ENCODE peak calls at places on chromosome 16, in six cellular contexts. One of them, this sample, is unnamed.
A peak's percentile ranks its signal among the peaks of the same experiment; 100 is the strongest.

GRCh38 chr16:678858-679807 is 1.1 kb upstream of the STUB1 start:
- DNase-seq in HepG2: peak; percentile 74
- DNase-seq in H1: peak; percentile 79
- DNase-seq in SK-N-SH: peak; percentile 91
- DNase-seq in K562: peak; percentile 88
- DNase-seq in GM12878: no peak
- DNase-seq in this sample: peak; percentile 30

GRCh38 chr16:57383276-57384247 is 11.3 kb downstream of the CX3CL1 start:
- DNase-seq in HepG2: peak; percentile 44
- DNase-seq in H1: no peak
- DNase-seq in SK-N-SH: no peak
- DNase-seq in K562: no peak
- DNase-seq in GM12878: no peak
- DNase-seq in this sample: peak; percentile 36

GRCh38 chr16:2584742-2585650 is 47.2 kb downstream of the PDPK1 start:
- DNase-seq in HepG2: no peak
- DNase-seq in H1: no peak
- DNase-seq in SK-N-SH: no peak
- DNase-seq in K562: no peak
- DNase-seq in GM12878: no peak
- DNase-seq in this sample: peak; percentile 16

GRCh38 chr16:5468488-5468887 is 370.9 kb upstream of the EEF2KMT start:
- DNase-seq in HepG2: no peak
- DNase-seq in H1: no peak
- DNase-seq in SK-N-SH: no peak
- DNase-seq in K562: no peak
- DNase-seq in GM12878: no peak
- DNase-seq in this sample: no peak

GRCh38 chr16:50340578-50340977 is 28.2 kb downstream of the BRD7 start:
- DNase-seq in HepG2: no peak
- DNase-seq in H1: no peak
- DNase-seq in SK-N-SH: no peak
- DNase-seq in K562: no peak
- DNase-seq in GM12878: no peak
- DNase-seq in this sample: peak; percentile 76

GRCh38 chr16:4693956-4694663 is 748 bp downstream of the NUDT16L1 start:
- DNase-seq in HepG2: no peak
- DNase-seq in H1: no peak
- DNase-seq in SK-N-SH: peak; percentile 89
- DNase-seq in K562: peak; percentile 55
- DNase-seq in GM12878: no peak
- DNase-seq in this sample: peak; percentile 38

GRCh38 chr16:79895917-79896203 is 295.3 kb upstream of the MAF start:
- DNase-seq in HepG2: no peak
- DNase-seq in H1: no peak
- DNase-seq in SK-N-SH: no peak
- DNase-seq in K562: no peak
- DNase-seq in GM12878: no peak
- DNase-seq in this sample: no peak

GRCh38 chr16:29230671-29231091 is 175.8 kb downstream of the NPIPB11 start:
- DNase-seq in HepG2: no peak
- DNase-seq in H1: peak; percentile 72
- DNase-seq in SK-N-SH: no peak
- DNase-seq in K562: peak; percentile 8
- DNase-seq in GM12878: no peak
- DNase-seq in this sample: peak; percentile 58

GRCh38 chr16:54526916-54527315 is 240.3 kb upstream of the IRX3 start:
- DNase-seq in HepG2: no peak
- DNase-seq in H1: no peak
- DNase-seq in SK-N-SH: no peak
- DNase-seq in K562: no peak
- DNase-seq in GM12878: no peak
- DNase-seq in this sample: no peak

GRCh38 chr16:27179500-27180072 is 23.7 kb upstream of the KDM8 start:
- DNase-seq in HepG2: peak; percentile 72
- DNase-seq in H1: peak; percentile 96
- DNase-seq in SK-N-SH: peak; percentile 77
- DNase-seq in K562: peak; percentile 85
- DNase-seq in GM12878: peak; percentile 55
- DNase-seq in this sample: peak; percentile 47

GRCh38 chr16:13453325-13453724 is 466.6 kb upstream of the ERCC4 start:
- DNase-seq in HepG2: no peak
- DNase-seq in H1: no peak
- DNase-seq in SK-N-SH: no peak
- DNase-seq in K562: no peak
- DNase-seq in GM12878: no peak
- DNase-seq in this sample: no peak

GRCh38 chr16:3004781-3005284 is 7.9 kb upstream of the CLDN9 start:
- DNase-seq in HepG2: peak; percentile 65
- DNase-seq in H1: no peak
- DNase-seq in SK-N-SH: peak; percentile 58
- DNase-seq in K562: peak; percentile 85
- DNase-seq in GM12878: no peak
- DNase-seq in this sample: no peak

GRCh38 chr16:61007694-61008093 is 1028.5 kb downstream of the CDH8 start:
- DNase-seq in HepG2: peak; percentile 4
- DNase-seq in H1: no peak
- DNase-seq in SK-N-SH: no peak
- DNase-seq in K562: no peak
- DNase-seq in GM12878: no peak
- DNase-seq in this sample: no peak

GRCh38 chr16:64311241-64311640 is 810.6 kb downstream of the CDH11 start:
- DNase-seq in HepG2: no peak
- DNase-seq in H1: no peak
- DNase-seq in SK-N-SH: no peak
- DNase-seq in K562: no peak
- DNase-seq in GM12878: no peak
- DNase-seq in this sample: no peak

GRCh38 chr16:17199135-17199534 is 271.6 kb downstream of the XYLT1 start:
- DNase-seq in HepG2: no peak
- DNase-seq in H1: no peak
- DNase-seq in SK-N-SH: no peak
- DNase-seq in K562: no peak
- DNase-seq in GM12878: no peak
- DNase-seq in this sample: no peak

GRCh38 chr16:55488306-55488705 is 9.3 kb downstream of the MMP2 start:
- DNase-seq in HepG2: no peak
- DNase-seq in H1: no peak
- DNase-seq in SK-N-SH: no peak
- DNase-seq in K562: no peak
- DNase-seq in GM12878: no peak
- DNase-seq in this sample: no peak

GRCh38 chr16:29839822-29840221 is 19.6 kb downstream of the MVP start:
- DNase-seq in HepG2: no peak
- DNase-seq in H1: no peak
- DNase-seq in SK-N-SH: no peak
- DNase-seq in K562: no peak
- DNase-seq in GM12878: no peak
- DNase-seq in this sample: no peak

GRCh38 chr16:58063377-58064076 is 38.0 kb downstream of the MMP15 start:
- DNase-seq in HepG2: no peak
- DNase-seq in H1: no peak
- DNase-seq in SK-N-SH: no peak
- DNase-seq in K562: no peak
- DNase-seq in GM12878: no peak
- DNase-seq in this sample: no peak

GRCh38 chr16:4511441-4512082 is 27.0 kb downstream of the CDIP1 start:
- DNase-seq in HepG2: peak; percentile 60
- DNase-seq in H1: peak; percentile 91
- DNase-seq in SK-N-SH: peak; percentile 77
- DNase-seq in K562: peak; percentile 43
- DNase-seq in GM12878: no peak
- DNase-seq in this sample: peak; percentile 39

GRCh38 chr16:4351880-4352279 is 759 bp upstream of the PAM16 start:
- DNase-seq in HepG2: peak; percentile 46
- DNase-seq in H1: no peak
- DNase-seq in SK-N-SH: no peak
- DNase-seq in K562: peak; percentile 30
- DNase-seq in GM12878: no peak
- DNase-seq in this sample: peak; percentile 57

GRCh38 chr16:57349212-57350031 is 9.2 kb upstream of the CCL22 start:
- DNase-seq in HepG2: no peak
- DNase-seq in H1: no peak
- DNase-seq in SK-N-SH: no peak
- DNase-seq in K562: no peak
- DNase-seq in GM12878: peak; percentile 44
- DNase-seq in this sample: no peak

GRCh38 chr16:5604770-5605169 is 507.2 kb upstream of the EEF2KMT start:
- DNase-seq in HepG2: peak; percentile 23
- DNase-seq in H1: no peak
- DNase-seq in SK-N-SH: peak; percentile 53
- DNase-seq in K562: peak; percentile 38
- DNase-seq in GM12878: no peak
- DNase-seq in this sample: no peak

GRCh38 chr16:30858829-30859423 is 35.0 kb downstream of the BCL7C start:
- DNase-seq in HepG2: peak; percentile 52
- DNase-seq in H1: no peak
- DNase-seq in SK-N-SH: no peak
- DNase-seq in K562: no peak
- DNase-seq in GM12878: no peak
- DNase-seq in this sample: no peak

GRCh38 chr16:58733671-58734458 is at the start of gene GOT2:
- DNase-seq in HepG2: peak; percentile 84
- DNase-seq in H1: peak; percentile 93
- DNase-seq in SK-N-SH: peak; percentile 94
- DNase-seq in K562: peak; percentile 92
- DNase-seq in GM12878: peak; percentile 43
- DNase-seq in this sample: peak; percentile 79

GRCh38 chr16:27770271-27771196 is 220.6 kb downstream of the KATNIP start:
- DNase-seq in HepG2: no peak
- DNase-seq in H1: no peak
- DNase-seq in SK-N-SH: no peak
- DNase-seq in K562: no peak
- DNase-seq in GM12878: no peak
- DNase-seq in this sample: no peak

GRCh38 chr16:30715777-30716445 is 16.9 kb downstream of the SRCAP start:
- DNase-seq in HepG2: no peak
- DNase-seq in H1: no peak
- DNase-seq in SK-N-SH: no peak
- DNase-seq in K562: peak; percentile 24
- DNase-seq in GM12878: no peak
- DNase-seq in this sample: peak; percentile 36

GRCh38 chr16:48720266-48720665 is 110.3 kb upstream of the N4BP1 start:
- DNase-seq in HepG2: peak; percentile 15
- DNase-seq in H1: peak; percentile 71
- DNase-seq in SK-N-SH: no peak
- DNase-seq in K562: peak; percentile 20
- DNase-seq in GM12878: no peak
- DNase-seq in this sample: peak; percentile 22
- TF ChIP-seq RFX5 in HepG2: no peak
- TF ChIP-seq RFX5 in H1: no peak
- TF ChIP-seq RFX5 in SK-N-SH: no peak
- TF ChIP-seq RFX5 in K562: no peak
- TF ChIP-seq RFX5 in GM12878: no peak
- TF ChIP-seq RFX5 in this sample: no peak

GRCh38 chr16:89326721-89327120 is 109.2 kb downstream of the ZNF778 start:
- DNase-seq in HepG2: no peak
- DNase-seq in H1: no peak
- DNase-seq in SK-N-SH: no peak
- DNase-seq in K562: no peak
- DNase-seq in GM12878: no peak
- DNase-seq in this sample: no peak

GRCh38 chr16:89323120-89323960 is 105.8 kb downstream of the ZNF778 start:
- DNase-seq in HepG2: no peak
- DNase-seq in H1: no peak
- DNase-seq in SK-N-SH: no peak
- DNase-seq in K562: no peak
- DNase-seq in GM12878: no peak
- DNase-seq in this sample: no peak

GRCh38 chr16:89322381-89323119 is 105.0 kb downstream of the ZNF778 start:
- DNase-seq in HepG2: peak; percentile 74
- DNase-seq in H1: no peak
- DNase-seq in SK-N-SH: peak; percentile 72
- DNase-seq in K562: peak; percentile 53
- DNase-seq in GM12878: no peak
- DNase-seq in this sample: peak; percentile 82

GRCh38 chr16:89324056-89325010 is 106.8 kb downstream of the ZNF778 start:
- DNase-seq in HepG2: no peak
- DNase-seq in H1: no peak
- DNase-seq in SK-N-SH: no peak
- DNase-seq in K562: no peak
- DNase-seq in GM12878: peak; percentile 90
- DNase-seq in this sample: peak; percentile 92

GRCh38 chr16:89325861-89326471 is 108.5 kb downstream of the ZNF778 start:
- DNase-seq in HepG2: no peak
- DNase-seq in H1: no peak
- DNase-seq in SK-N-SH: no peak
- DNase-seq in K562: peak; percentile 88
- DNase-seq in GM12878: no peak
- DNase-seq in this sample: peak; percentile 93
- H3K9ac ChIP-seq in HepG2: no peak overlapping the region
- H3K9ac ChIP-seq in H1: no peak overlapping the region
- H3K9ac ChIP-seq in SK-N-SH: peak overlapping the region; percentile 27
- H3K9ac ChIP-seq in K562: peak overlapping the region; percentile 70
- H3K9ac ChIP-seq in GM12878: peak overlapping the region; percentile 13
- H3K9ac ChIP-seq in this sample: peak overlapping the region; percentile 39

GRCh38 chr16:81951564-81951963 is 59.7 kb downstream of the SDR42E1 start:
- DNase-seq in HepG2: no peak
- DNase-seq in H1: no peak
- DNase-seq in SK-N-SH: no peak
- DNase-seq in K562: no peak
- DNase-seq in GM12878: no peak
- DNase-seq in this sample: no peak

GRCh38 chr16:81940781-81941560 is 70.3 kb downstream of the SDR42E1 start:
- DNase-seq in HepG2: peak; percentile 47
- DNase-seq in H1: peak; percentile 45
- DNase-seq in SK-N-SH: peak; percentile 15
- DNase-seq in K562: peak; percentile 43
- DNase-seq in GM12878: no peak
- DNase-seq in this sample: peak; percentile 64

GRCh38 chr16:81946206-81946605 is 65.1 kb downstream of the SDR42E1 start:
- DNase-seq in HepG2: no peak
- DNase-seq in H1: no peak
- DNase-seq in SK-N-SH: no peak
- DNase-seq in K562: no peak
- DNase-seq in GM12878: no peak
- DNase-seq in this sample: no peak

GRCh38 chr16:81945665-81946064 is 65.6 kb downstream of the SDR42E1 start:
- DNase-seq in HepG2: no peak
- DNase-seq in H1: no peak
- DNase-seq in SK-N-SH: no peak
- DNase-seq in K562: no peak
- DNase-seq in GM12878: no peak
- DNase-seq in this sample: peak; percentile 12
- TF ChIP-seq RFX5 in HepG2: no peak
- TF ChIP-seq RFX5 in H1: no peak
- TF ChIP-seq RFX5 in SK-N-SH: no peak
- TF ChIP-seq RFX5 in K562: no peak
- TF ChIP-seq RFX5 in GM12878: no peak
- TF ChIP-seq RFX5 in this sample: no peak

DNA sequence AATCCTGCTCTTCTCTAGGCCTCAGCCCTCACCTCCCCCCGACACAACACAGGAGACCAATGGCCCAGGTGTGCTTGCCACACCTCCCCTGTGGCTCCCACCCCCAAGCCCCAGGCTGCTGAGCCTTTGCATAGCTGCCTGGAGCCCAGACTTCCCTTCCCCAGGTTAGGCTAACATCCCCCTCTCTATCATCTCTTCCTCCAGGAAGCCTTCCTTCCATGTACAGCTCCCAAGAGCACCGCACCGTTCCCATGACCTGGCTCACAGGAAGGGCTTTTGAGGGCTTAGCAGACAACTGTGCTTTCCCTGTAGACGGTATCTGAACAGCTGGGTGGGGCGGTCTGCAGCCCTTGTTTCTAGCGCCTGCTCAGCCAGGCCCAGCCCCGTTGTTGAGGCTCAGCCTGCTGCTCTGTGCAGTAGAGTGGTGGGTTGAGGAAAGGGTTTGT is 3.5 kb downstream of the LDHD start:
- DNase-seq in HepG2: no peak
- DNase-seq in H1: no peak
- DNase-seq in SK-N-SH: no peak
- DNase-seq in K562: peak; percentile 27
- DNase-seq in GM12878: no peak
- DNase-seq in this sample: no peak
- H3K9ac ChIP-seq in HepG2: no peak overlapping the region
- H3K9ac ChIP-seq in H1: no peak overlapping the region
- H3K9ac ChIP-seq in SK-N-SH: no peak overlapping the region
- H3K9ac ChIP-seq in K562: no peak overlapping the region
- H3K9ac ChIP-seq in GM12878: no peak overlapping the region
- H3K9ac ChIP-seq in this sample: no peak overlapping the region

This sample was measured in IMR-90.